ENCODE peak calls at places on chromosomes 7 and 10, in eight cellular contexts. One of them, this sample, is unnamed.

GRCh38 chr7:93574646-93575554 is at the start of gene CALCR:
- DNase-seq in mucosa of descending colon: no peak
- DNase-seq in upper lobe of right lung: peak; percentile 66
- DNase-seq in transverse colon: no peak
- DNase-seq in fibroblast of lung: peak; percentile 2
- DNase-seq in heart right ventricle: no peak
- DNase-seq in breast epithelium: no peak
- DNase-seq in body of pancreas: no peak
- DNase-seq in this sample: peak; percentile 52

GRCh38 chr7:150668472-150668911 is 17.0 kb upstream of the GIMAP2 start:
- DNase-seq in mucosa of descending colon: no peak
- DNase-seq in upper lobe of right lung: no peak
- DNase-seq in transverse colon: no peak
- DNase-seq in fibroblast of lung: no peak
- DNase-seq in heart right ventricle: no peak
- DNase-seq in breast epithelium: no peak
- DNase-seq in body of pancreas: no peak
- DNase-seq in this sample: no peak

GRCh38 chr10:54869022-54869421 is 68.0 kb upstream of the PCDH15 start:
- DNase-seq in mucosa of descending colon: no peak
- DNase-seq in upper lobe of right lung: no peak
- DNase-seq in transverse colon: no peak
- DNase-seq in fibroblast of lung: peak; percentile 37
- DNase-seq in heart right ventricle: no peak
- DNase-seq in breast epithelium: no peak
- DNase-seq in body of pancreas: no peak
- DNase-seq in this sample: no peak

GRCh38 chr10:86300931-86301330 is 65.7 kb downstream of the GRID1 start:
- DNase-seq in mucosa of descending colon: no peak
- DNase-seq in upper lobe of right lung: peak; percentile 41
- DNase-seq in transverse colon: no peak
- DNase-seq in fibroblast of lung: no peak
- DNase-seq in heart right ventricle: no peak
- DNase-seq in breast epithelium: peak; percentile 34
- DNase-seq in body of pancreas: no peak
- DNase-seq in this sample: peak; percentile 1

GRCh38 chr10:124249812-124250432 is 156.5 kb upstream of the CHST15 start:
- DNase-seq in mucosa of descending colon: no peak
- DNase-seq in upper lobe of right lung: no peak
- DNase-seq in transverse colon: peak; percentile 3
- DNase-seq in fibroblast of lung: no peak
- DNase-seq in heart right ventricle: no peak
- DNase-seq in breast epithelium: no peak
- DNase-seq in body of pancreas: no peak
- DNase-seq in this sample: no peak

GRCh38 chr10:131211146-131211545 is 100.4 kb downstream of the TCERG1L start:
- DNase-seq in mucosa of descending colon: no peak
- DNase-seq in upper lobe of right lung: peak; percentile 38
- DNase-seq in transverse colon: no peak
- DNase-seq in fibroblast of lung: no peak
- DNase-seq in heart right ventricle: no peak
- DNase-seq in breast epithelium: no peak
- DNase-seq in body of pancreas: no peak
- DNase-seq in this sample: no peak

GRCh38 chr10:113329121-113329596 is 223.7 kb upstream of the HABP2 start:
- DNase-seq in mucosa of descending colon: no peak
- DNase-seq in upper lobe of right lung: no peak
- DNase-seq in transverse colon: no peak
- DNase-seq in fibroblast of lung: peak; percentile 84
- DNase-seq in heart right ventricle: no peak
- DNase-seq in breast epithelium: no peak
- DNase-seq in body of pancreas: no peak
- DNase-seq in this sample: no peak

GRCh38 chr7:17912050-17912449 is 28.2 kb downstream of the SNX13 start:
- DNase-seq in mucosa of descending colon: no peak
- DNase-seq in upper lobe of right lung: no peak
- DNase-seq in transverse colon: no peak
- DNase-seq in fibroblast of lung: no peak
- DNase-seq in heart right ventricle: no peak
- DNase-seq in breast epithelium: no peak
- DNase-seq in body of pancreas: no peak
- DNase-seq in this sample: no peak

GRCh38 chr10:102648889-102649752 is 4.8 kb downstream of the TRIM8 start:
- DNase-seq in mucosa of descending colon: peak; percentile 47
- DNase-seq in upper lobe of right lung: peak; percentile 81
- DNase-seq in transverse colon: no peak
- DNase-seq in fibroblast of lung: no peak
- DNase-seq in heart right ventricle: no peak
- DNase-seq in breast epithelium: no peak
- DNase-seq in body of pancreas: peak; percentile 61
- DNase-seq in this sample: no peak

GRCh38 chr7:157978766-157979165 is 608.9 kb downstream of the PTPRN2 start:
- DNase-seq in mucosa of descending colon: no peak
- DNase-seq in upper lobe of right lung: peak; percentile 43
- DNase-seq in transverse colon: no peak
- DNase-seq in fibroblast of lung: no peak
- DNase-seq in heart right ventricle: no peak
- DNase-seq in breast epithelium: no peak
- DNase-seq in body of pancreas: no peak
- DNase-seq in this sample: no peak

GRCh38 chr10:130873636-130874035 is 437.9 kb downstream of the TCERG1L start:
- DNase-seq in mucosa of descending colon: no peak
- DNase-seq in upper lobe of right lung: no peak
- DNase-seq in transverse colon: no peak
- DNase-seq in fibroblast of lung: no peak
- DNase-seq in heart right ventricle: no peak
- DNase-seq in breast epithelium: no peak
- DNase-seq in body of pancreas: no peak
- DNase-seq in this sample: no peak

GRCh38 chr7:27423290-27423689 is 180.7 kb downstream of the EVX1 start:
- DNase-seq in mucosa of descending colon: peak; percentile 70
- DNase-seq in upper lobe of right lung: no peak
- DNase-seq in transverse colon: peak; percentile 82
- DNase-seq in fibroblast of lung: peak; percentile 40
- DNase-seq in heart right ventricle: no peak
- DNase-seq in breast epithelium: no peak
- DNase-seq in body of pancreas: peak; percentile 24
- DNase-seq in this sample: no peak

GRCh38 chr7:35430547-35431153 is 176.8 kb upstream of the TBX20 start:
- DNase-seq in mucosa of descending colon: no peak
- DNase-seq in upper lobe of right lung: no peak
- DNase-seq in transverse colon: no peak
- DNase-seq in fibroblast of lung: no peak
- DNase-seq in heart right ventricle: no peak
- DNase-seq in breast epithelium: no peak
- DNase-seq in body of pancreas: no peak
- DNase-seq in this sample: peak; percentile 23

GRCh38 chr7:3282457-3282856 is 18.6 kb upstream of the SDK1 start:
- DNase-seq in mucosa of descending colon: no peak
- DNase-seq in upper lobe of right lung: no peak
- DNase-seq in transverse colon: no peak
- DNase-seq in fibroblast of lung: no peak
- DNase-seq in heart right ventricle: peak; percentile 21
- DNase-seq in breast epithelium: no peak
- DNase-seq in body of pancreas: peak; percentile 45
- DNase-seq in this sample: no peak

GRCh38 chr10:124420254-124420653 is 1.5 kb upstream of the OAT start:
- DNase-seq in mucosa of descending colon: no peak
- DNase-seq in upper lobe of right lung: no peak
- DNase-seq in transverse colon: no peak
- DNase-seq in fibroblast of lung: no peak
- DNase-seq in heart right ventricle: no peak
- DNase-seq in breast epithelium: no peak
- DNase-seq in body of pancreas: no peak
- DNase-seq in this sample: no peak

GRCh38 chr7:100489824-100490223 is 6.1 kb downstream of the NYAP1 start:
- DNase-seq in mucosa of descending colon: peak; percentile 48
- DNase-seq in upper lobe of right lung: no peak
- DNase-seq in transverse colon: no peak
- DNase-seq in fibroblast of lung: peak; percentile 88
- DNase-seq in heart right ventricle: no peak
- DNase-seq in breast epithelium: no peak
- DNase-seq in body of pancreas: peak; percentile 72
- DNase-seq in this sample: peak; percentile 94

DNA sequence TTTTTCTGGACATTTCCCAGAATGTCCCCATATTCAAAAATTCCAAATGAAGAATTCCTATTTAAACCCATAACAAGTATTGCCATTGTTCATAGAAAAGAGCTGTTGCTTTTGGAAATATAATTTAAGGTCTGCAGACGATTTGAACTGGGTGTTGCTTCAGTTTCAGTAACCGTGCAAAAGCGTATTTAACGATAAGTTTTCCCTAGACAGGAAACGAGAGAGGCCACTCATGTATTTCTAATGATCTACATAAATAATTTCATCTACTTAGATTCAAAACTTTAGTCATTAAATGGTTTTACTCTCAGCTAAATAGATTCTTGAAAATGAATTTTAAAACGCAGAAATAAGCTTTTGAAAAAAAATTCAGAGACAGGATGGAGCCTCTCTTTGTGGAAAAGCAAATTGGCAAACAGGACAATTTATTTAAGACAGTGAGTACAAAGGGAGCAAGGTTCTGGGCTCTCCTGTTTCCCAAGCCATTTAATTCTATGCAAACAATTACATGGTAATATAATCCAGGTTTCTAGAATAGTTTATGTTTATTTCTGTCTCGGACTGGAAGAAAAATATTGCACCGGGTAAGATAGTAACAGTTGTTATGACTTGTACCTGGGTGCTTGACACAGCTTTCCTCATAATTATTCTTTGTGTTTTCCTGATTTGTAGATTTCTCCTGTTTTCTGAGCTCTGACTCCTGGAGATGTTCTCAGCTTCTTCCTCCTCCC is 263.0 kb downstream of the BAMBI start:
- DNase-seq in mucosa of descending colon: no peak
- DNase-seq in upper lobe of right lung: no peak
- DNase-seq in transverse colon: no peak
- DNase-seq in fibroblast of lung: no peak
- DNase-seq in heart right ventricle: no peak
- DNase-seq in breast epithelium: no peak
- DNase-seq in body of pancreas: no peak
- DNase-seq in this sample: no peak
- TF ChIP-seq CTCF in mucosa of descending colon: no peak
- TF ChIP-seq CTCF in upper lobe of right lung: no peak
- TF ChIP-seq CTCF in transverse colon: no peak
- TF ChIP-seq CTCF in fibroblast of lung: no peak
- TF ChIP-seq CTCF in heart right ventricle: no peak
- TF ChIP-seq CTCF in breast epithelium: no peak
- TF ChIP-seq CTCF in body of pancreas: no peak
- TF ChIP-seq CTCF in this sample: no peak

DNA sequence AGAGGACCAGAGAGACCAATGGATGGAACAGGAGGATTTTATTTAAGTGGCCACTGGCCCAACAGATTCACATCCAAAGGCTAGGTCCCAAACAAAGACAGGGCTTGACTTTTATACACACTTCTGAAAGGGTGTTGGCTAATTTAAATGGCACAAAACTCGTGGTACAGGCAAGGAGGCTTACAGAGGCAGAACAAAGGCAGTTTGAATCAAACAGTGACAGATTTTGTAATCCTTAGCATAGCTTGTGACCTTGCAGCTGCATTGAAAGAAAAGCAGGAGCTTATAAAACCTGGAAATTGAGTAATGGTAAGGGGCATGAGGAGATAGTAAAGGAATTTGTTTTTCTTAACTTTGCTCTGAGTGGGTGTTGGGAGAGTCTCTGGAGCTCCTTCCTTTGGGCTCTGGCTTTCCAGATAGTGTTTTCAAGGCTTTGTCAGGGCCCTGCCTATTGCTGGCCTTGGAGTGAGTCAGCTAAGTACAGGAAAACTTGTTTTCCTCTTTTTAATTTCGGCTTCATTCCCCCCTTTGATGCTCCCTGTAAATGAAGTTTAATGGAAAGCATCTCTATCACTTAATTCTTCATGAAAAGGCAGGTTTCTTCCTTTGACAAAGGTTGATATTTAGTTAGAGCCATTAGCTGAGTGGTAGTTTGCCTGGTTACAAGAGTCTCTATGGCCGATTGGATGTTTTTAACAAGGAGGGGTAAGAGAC is 96.9 kb downstream of the TRIM24 start:
- DNase-seq in mucosa of descending colon: no peak
- DNase-seq in upper lobe of right lung: no peak
- DNase-seq in transverse colon: no peak
- DNase-seq in fibroblast of lung: peak; percentile 3
- DNase-seq in heart right ventricle: no peak
- DNase-seq in breast epithelium: no peak
- DNase-seq in body of pancreas: no peak
- DNase-seq in this sample: no peak
- H3K9me3 ChIP-seq in mucosa of descending colon: peaks cover 61% of the 10 kb centered on the region
- H3K9me3 ChIP-seq in upper lobe of right lung: peaks cover 22% of the 10 kb centered on the region
- H3K9me3 ChIP-seq in transverse colon: peaks cover 35% of the 10 kb centered on the region
- H3K9me3 ChIP-seq in fibroblast of lung: no peaks in the 10 kb centered on the region
- H3K9me3 ChIP-seq in heart right ventricle: peaks cover 21% of the 10 kb centered on the region
- H3K9me3 ChIP-seq in breast epithelium: peaks cover 73% of the 10 kb centered on the region
- H3K9me3 ChIP-seq in body of pancreas: peaks cover 44% of the 10 kb centered on the region
- H3K9me3 ChIP-seq in this sample: peaks cover 8% of the 10 kb centered on the region

GRCh38 chr7:20280475-20281351 is 50.0 kb upstream of the ITGB8 start:
- DNase-seq in mucosa of descending colon: no peak
- DNase-seq in upper lobe of right lung: no peak
- DNase-seq in transverse colon: no peak
- DNase-seq in fibroblast of lung: peak; percentile 91
- DNase-seq in heart right ventricle: no peak
- DNase-seq in breast epithelium: no peak
- DNase-seq in body of pancreas: no peak
- DNase-seq in this sample: no peak
- H3K4me3 ChIP-seq in mucosa of descending colon: no peak overlapping the region
- H3K4me3 ChIP-seq in upper lobe of right lung: no peak overlapping the region
- H3K4me3 ChIP-seq in transverse colon: no peak overlapping the region
- H3K4me3 ChIP-seq in fibroblast of lung: no peak overlapping the region
- H3K4me3 ChIP-seq in heart right ventricle: no peak overlapping the region
- H3K4me3 ChIP-seq in breast epithelium: no peak overlapping the region
- H3K4me3 ChIP-seq in body of pancreas: no peak overlapping the region
- H3K4me3 ChIP-seq in this sample: no peak overlapping the region

DNA sequence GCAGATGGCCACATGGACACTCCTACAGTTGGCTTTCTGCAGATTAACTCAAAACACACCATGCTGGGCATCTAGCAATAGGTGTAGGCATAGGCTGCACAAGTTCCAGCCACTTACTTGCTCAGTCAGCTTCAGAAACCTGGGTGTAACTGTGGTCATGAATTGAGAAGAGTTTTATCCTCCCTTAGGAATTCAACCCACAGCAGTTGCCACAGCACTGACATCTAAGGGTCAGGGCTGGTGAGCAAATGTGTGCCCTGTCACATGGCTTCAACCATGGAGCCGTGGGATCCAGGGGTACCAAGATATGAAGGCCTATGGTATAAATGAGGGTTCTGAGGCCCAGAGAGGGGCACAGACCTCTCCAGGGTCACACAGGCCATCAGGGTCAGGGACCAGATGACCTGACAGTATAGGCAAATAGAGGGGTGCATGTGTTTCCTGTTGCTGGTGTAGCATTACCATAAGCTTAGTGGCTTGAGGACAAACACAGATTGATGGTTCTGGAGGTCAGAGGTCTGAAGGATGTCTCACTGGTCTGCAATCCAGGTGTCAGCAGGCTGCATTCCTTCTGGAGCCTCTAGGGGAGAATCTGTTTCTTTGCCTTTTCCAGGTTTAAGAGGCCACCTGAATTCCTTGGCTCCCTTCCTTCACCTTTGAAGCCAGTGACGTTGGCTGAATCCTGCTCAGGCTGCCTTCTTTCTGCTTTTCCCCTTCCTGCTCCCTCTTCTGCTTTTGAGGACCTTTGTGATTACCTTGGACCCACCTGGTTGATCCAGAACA is 24.1 kb downstream of the MINDY4 start:
- DNase-seq in mucosa of descending colon: no peak
- DNase-seq in upper lobe of right lung: no peak
- DNase-seq in transverse colon: no peak
- DNase-seq in fibroblast of lung: no peak
- DNase-seq in heart right ventricle: no peak
- DNase-seq in breast epithelium: no peak
- DNase-seq in body of pancreas: no peak
- DNase-seq in this sample: no peak
- TF ChIP-seq CTCF in mucosa of descending colon: no peak
- TF ChIP-seq CTCF in upper lobe of right lung: no peak
- TF ChIP-seq CTCF in transverse colon: no peak
- TF ChIP-seq CTCF in fibroblast of lung: no peak
- TF ChIP-seq CTCF in heart right ventricle: no peak
- TF ChIP-seq CTCF in breast epithelium: peak; percentile 8
- TF ChIP-seq CTCF in body of pancreas: no peak
- TF ChIP-seq CTCF in this sample: no peak